ENCODE peak calls at places on chromosomes 12 and 14, in four cellular contexts. One of them, this sample, is unnamed.

GRCh38 chr12:38350342-38351181 is 34.0 kb downstream of the ALG10B start:
- DNase-seq in heart right ventricle: no peak
- DNase-seq in lower lobe of right lung: no peak
- DNase-seq in psoas muscle: no peak
- DNase-seq in this sample: no peak

GRCh38 chr14:100066984-100067383 is 1.8 kb downstream of the EVL start:
- DNase-seq in heart right ventricle: no peak
- DNase-seq in lower lobe of right lung: no peak
- DNase-seq in psoas muscle: no peak
- DNase-seq in this sample: no peak

GRCh38 chr12:106369624-106370346 is 12.2 kb downstream of the POLR3B start:
- DNase-seq in heart right ventricle: no peak
- DNase-seq in lower lobe of right lung: no peak
- DNase-seq in psoas muscle: no peak
- DNase-seq in this sample: no peak

GRCh38 chr14:51581017-51581881 is 70.5 kb upstream of the FRMD6 start:
- DNase-seq in psoas muscle: no peak
- DNase-seq in heart right ventricle: no peak
- DNase-seq in lower lobe of right lung: no peak
- DNase-seq in this sample: no peak

GRCh38 chr14:66944872-66945271 is 244.4 kb upstream of the GARIN2 start:
- DNase-seq in heart right ventricle: no peak
- DNase-seq in lower lobe of right lung: no peak
- DNase-seq in psoas muscle: no peak
- DNase-seq in this sample: no peak

GRCh38 chr12:95837240-95838038 is 21.3 kb upstream of the SNRPF start:
- DNase-seq in psoas muscle: no peak
- DNase-seq in heart right ventricle: no peak
- DNase-seq in lower lobe of right lung: no peak
- DNase-seq in this sample: no peak

GRCh38 chr14:64684091-64684490 is 20.1 kb upstream of the PLEKHG3 start:
- DNase-seq in heart right ventricle: peak
- DNase-seq in lower lobe of right lung: no peak
- DNase-seq in psoas muscle: peak
- DNase-seq in this sample: no peak

GRCh38 chr14:74569826-74570591 is 42.0 kb downstream of the LTBP2 start:
- DNase-seq in lower lobe of right lung: no peak
- DNase-seq in psoas muscle: no peak
- DNase-seq in heart right ventricle: no peak
- DNase-seq in this sample: no peak

GRCh38 chr12:89731064-89731463 is 22.4 kb upstream of the ATP2B1 start:
- DNase-seq in lower lobe of right lung: no peak
- DNase-seq in psoas muscle: no peak
- DNase-seq in heart right ventricle: no peak
- DNase-seq in this sample: no peak

GRCh38 chr12:117850048-117850447 is 118.7 kb downstream of the KSR2 start:
- DNase-seq in heart right ventricle: no peak
- DNase-seq in psoas muscle: no peak
- DNase-seq in lower lobe of right lung: no peak
- DNase-seq in this sample: no peak

GRCh38 chr14:68527329-68527851 is 265.5 kb downstream of the ZFP36L1 start:
- DNase-seq in psoas muscle: no peak
- DNase-seq in lower lobe of right lung: no peak
- DNase-seq in heart right ventricle: no peak
- DNase-seq in this sample: no peak

GRCh38 chr14:100740931-100741330 is 14.2 kb downstream of the DLK1 start:
- DNase-seq in heart right ventricle: no peak
- DNase-seq in psoas muscle: no peak
- DNase-seq in lower lobe of right lung: no peak
- DNase-seq in this sample: no peak

GRCh38 chr12:80861636-80862378 is 75.9 kb downstream of the LIN7A start:
- DNase-seq in psoas muscle: no peak
- DNase-seq in heart right ventricle: no peak
- DNase-seq in lower lobe of right lung: no peak
- DNase-seq in this sample: no peak

GRCh38 chr14:105480165-105480564 is 5.5 kb downstream of the CRIP2 start:
- DNase-seq in lower lobe of right lung: no peak
- DNase-seq in heart right ventricle: no peak
- DNase-seq in psoas muscle: no peak
- DNase-seq in this sample: no peak

GRCh38 chr14:24368562-24369252 is 723 bp downstream of the NFATC4 start:
- DNase-seq in lower lobe of right lung: peak
- DNase-seq in heart right ventricle: peak
- DNase-seq in psoas muscle: peak
- DNase-seq in this sample: no peak

GRCh38 chr14:70708717-70709570 is 67.2 kb downstream of the TTC9 start:
- DNase-seq in psoas muscle: no peak
- DNase-seq in heart right ventricle: no peak
- DNase-seq in lower lobe of right lung: no peak
- DNase-seq in this sample: no peak

GRCh38 chr14:34837801-34838322 is 37.3 kb downstream of the BAZ1A start:
- DNase-seq in lower lobe of right lung: no peak
- DNase-seq in psoas muscle: no peak
- DNase-seq in heart right ventricle: no peak
- DNase-seq in this sample: no peak

GRCh38 chr12:24608637-24609285 is 340.1 kb downstream of the BCAT1 start:
- DNase-seq in psoas muscle: no peak
- DNase-seq in lower lobe of right lung: no peak
- DNase-seq in heart right ventricle: no peak
- DNase-seq in this sample: no peak

GRCh38 chr12:124425667-124426066 is 130.8 kb downstream of the RFLNA start:
- DNase-seq in lower lobe of right lung: no peak
- DNase-seq in heart right ventricle: peak
- DNase-seq in psoas muscle: no peak
- DNase-seq in this sample: no peak

GRCh38 chr14:34069854-34070582 is 119.1 kb upstream of the EGLN3 start:
- DNase-seq in heart right ventricle: no peak
- DNase-seq in psoas muscle: no peak
- DNase-seq in lower lobe of right lung: no peak
- DNase-seq in this sample: no peak

GRCh38 chr12:24911284-24911791 is 37.6 kb downstream of the BCAT1 start:
- DNase-seq in psoas muscle: no peak
- DNase-seq in heart right ventricle: no peak
- DNase-seq in lower lobe of right lung: no peak
- DNase-seq in this sample: no peak

GRCh38 chr12:92144631-92145480 is 790 bp downstream of the BTG1 start:
- DNase-seq in heart right ventricle: peak
- DNase-seq in psoas muscle: peak
- DNase-seq in lower lobe of right lung: peak
- DNase-seq in this sample: no peak
- TF ChIP-seq CTCF in heart right ventricle: no peak
- TF ChIP-seq CTCF in psoas muscle: peak
- TF ChIP-seq CTCF in lower lobe of right lung: no peak
- TF ChIP-seq CTCF in this sample: no peak

GRCh38 chr14:49306152-49306751 is 279.9 kb downstream of the RPS29 start:
- DNase-seq in psoas muscle: no peak
- DNase-seq in heart right ventricle: no peak
- DNase-seq in lower lobe of right lung: no peak
- DNase-seq in this sample: no peak
- TF ChIP-seq CTCF in psoas muscle: peak
- TF ChIP-seq CTCF in heart right ventricle: peak
- TF ChIP-seq CTCF in lower lobe of right lung: peak
- TF ChIP-seq CTCF in this sample: peak

GRCh38 chr12:8639936-8640335 is 22.7 kb downstream of the MFAP5 start:
- DNase-seq in heart right ventricle: no peak
- DNase-seq in psoas muscle: no peak
- DNase-seq in lower lobe of right lung: no peak
- DNase-seq in this sample: no peak
- TF ChIP-seq CTCF in heart right ventricle: no peak
- TF ChIP-seq CTCF in psoas muscle: no peak
- TF ChIP-seq CTCF in lower lobe of right lung: no peak
- TF ChIP-seq CTCF in this sample: no peak

GRCh38 chr14:63045612-63046320 is 508 bp upstream of the KCNH5 start:
- DNase-seq in heart right ventricle: no peak
- DNase-seq in psoas muscle: peak
- DNase-seq in lower lobe of right lung: peak
- DNase-seq in this sample: no peak

GRCh38 chr14:63045234-63045611 is at the start of gene KCNH5:
- DNase-seq in heart right ventricle: peak
- DNase-seq in psoas muscle: peak
- DNase-seq in lower lobe of right lung: peak
- DNase-seq in this sample: no peak

GRCh38 chr14:63039800-63040380 is 5.4 kb downstream of the KCNH5 start:
- DNase-seq in lower lobe of right lung: no peak
- DNase-seq in psoas muscle: no peak
- DNase-seq in heart right ventricle: no peak
- DNase-seq in this sample: no peak
- TF ChIP-seq CTCF in lower lobe of right lung: peak
- TF ChIP-seq CTCF in psoas muscle: peak
- TF ChIP-seq CTCF in heart right ventricle: no peak
- TF ChIP-seq CTCF in this sample: no peak

GRCh38 chr12:52650520-52651081 is 1.4 kb downstream of the KRT2 start:
- DNase-seq in lower lobe of right lung: no peak
- DNase-seq in psoas muscle: no peak
- DNase-seq in heart right ventricle: no peak
- DNase-seq in this sample: no peak
- TF ChIP-seq CTCF in lower lobe of right lung: no peak
- TF ChIP-seq CTCF in psoas muscle: no peak
- TF ChIP-seq CTCF in heart right ventricle: no peak
- TF ChIP-seq CTCF in this sample: no peak

GRCh38 chr14:75880512-75880911 is 101.3 kb downstream of the TGFB3 start:
- DNase-seq in psoas muscle: no peak
- DNase-seq in lower lobe of right lung: no peak
- DNase-seq in heart right ventricle: no peak
- DNase-seq in this sample: no peak
- TF ChIP-seq CTCF in psoas muscle: peak
- TF ChIP-seq CTCF in lower lobe of right lung: peak
- TF ChIP-seq CTCF in heart right ventricle: no peak
- TF ChIP-seq CTCF in this sample: peak